ENCODE peak calls at places on chromosomes 2 and 18, in four cellular contexts. One of them, this sample, is unnamed.

GRCh38 chr18:76490701-76491171 is 4.3 kb downstream of the ZNF516 start:
- DNase-seq in GM10248: peak
- DNase-seq in Calu3: peak
- DNase-seq in ELR: peak
- DNase-seq in this sample: no peak

GRCh38 chr18:75544051-75544481 is 116.6 kb upstream of the SMIM21 start:
- DNase-seq in GM10248: no peak
- DNase-seq in Calu3: no peak
- DNase-seq in ELR: peak
- DNase-seq in this sample: no peak

GRCh38 chr18:48996901-48997463 is 46.2 kb upstream of the SMAD7 start:
- DNase-seq in GM10248: no peak
- DNase-seq in Calu3: peak
- DNase-seq in ELR: peak
- DNase-seq in this sample: no peak

GRCh38 chr18:76679259-76679658 is 143.1 kb upstream of the ZNF236 start:
- DNase-seq in GM10248: no peak
- DNase-seq in Calu3: no peak
- DNase-seq in ELR: no peak
- DNase-seq in this sample: no peak

GRCh38 chr18:3153107-3153704 is 66.6 kb downstream of the MYOM1 start:
- DNase-seq in GM10248: no peak
- DNase-seq in Calu3: peak
- DNase-seq in ELR: no peak
- DNase-seq in this sample: no peak

GRCh38 chr2:192195548-192196418 is 1.1 kb upstream of the TMEFF2 start:
- DNase-seq in GM10248: peak
- DNase-seq in Calu3: peak
- DNase-seq in ELR: peak
- DNase-seq in this sample: no peak

GRCh38 chr2:53629527-53629926 is 138.1 kb upstream of the CHAC2 start:
- DNase-seq in GM10248: no peak
- DNase-seq in Calu3: no peak
- DNase-seq in ELR: no peak
- DNase-seq in this sample: no peak

GRCh38 chr2:174028935-174029334 is 63.8 kb upstream of the SP3 start:
- DNase-seq in GM10248: no peak
- DNase-seq in Calu3: no peak
- DNase-seq in ELR: no peak
- DNase-seq in this sample: no peak

This sample was measured in GM19239.